ENCODE peak calls at places on chromosome 19, in seven cellular contexts. One of them, this sample, is unnamed.

GRCh38 chr19:4018140-4018613 is 10.6 kb downstream of the PIAS4 start:
- DNase-seq in hepatocyte: no peak
- DNase-seq in transverse colon: no peak
- DNase-seq in SK-N-SH: no peak
- DNase-seq in psoas muscle: no peak
- DNase-seq in H9: no peak
- DNase-seq in pancreas: peak; percentile 25
- DNase-seq in this sample: no peak

GRCh38 chr19:38544569-38545315 is 73.0 kb downstream of the MAP4K1 start:
- DNase-seq in transverse colon: no peak
- DNase-seq in pancreas: no peak
- DNase-seq in psoas muscle: no peak
- DNase-seq in SK-N-SH: no peak
- DNase-seq in H9: no peak
- DNase-seq in hepatocyte: no peak
- DNase-seq in this sample: peak; percentile 12

GRCh38 chr19:51760811-51761356 is at the start of gene FPR2:
- DNase-seq in hepatocyte: no peak
- DNase-seq in SK-N-SH: no peak
- DNase-seq in pancreas: no peak
- DNase-seq in H9: no peak
- DNase-seq in transverse colon: no peak
- DNase-seq in psoas muscle: no peak
- DNase-seq in this sample: no peak

GRCh38 chr19:4523306-4524110 is 5.2 kb upstream of the PLIN4 start:
- DNase-seq in pancreas: peak; percentile 56
- DNase-seq in transverse colon: peak; percentile 59
- DNase-seq in psoas muscle: peak; percentile 87
- DNase-seq in H9: peak; percentile 69
- DNase-seq in hepatocyte: no peak
- DNase-seq in SK-N-SH: peak; percentile 86
- DNase-seq in this sample: peak; percentile 76

GRCh38 chr19:31269425-31270127 is 79.7 kb downstream of the TSHZ3 start:
- DNase-seq in hepatocyte: no peak
- DNase-seq in psoas muscle: no peak
- DNase-seq in H9: no peak
- DNase-seq in SK-N-SH: peak; percentile 67
- DNase-seq in transverse colon: no peak
- DNase-seq in pancreas: no peak
- DNase-seq in this sample: no peak

GRCh38 chr19:21256722-21257121 is 72.5 kb downstream of the ZNF708 start:
- DNase-seq in hepatocyte: peak; percentile 16
- DNase-seq in transverse colon: no peak
- DNase-seq in SK-N-SH: peak; percentile 20
- DNase-seq in pancreas: no peak
- DNase-seq in psoas muscle: no peak
- DNase-seq in H9: no peak
- DNase-seq in this sample: no peak

GRCh38 chr19:35755160-35755549 is 1.7 kb downstream of the HSPB6 start:
- DNase-seq in hepatocyte: no peak
- DNase-seq in SK-N-SH: no peak
- DNase-seq in pancreas: no peak
- DNase-seq in psoas muscle: no peak
- DNase-seq in H9: no peak
- DNase-seq in transverse colon: no peak
- DNase-seq in this sample: no peak

GRCh38 chr19:34317311-34317927 is 47.6 kb upstream of the GPI start:
- DNase-seq in hepatocyte: peak; percentile 27
- DNase-seq in pancreas: no peak
- DNase-seq in H9: no peak
- DNase-seq in psoas muscle: no peak
- DNase-seq in SK-N-SH: no peak
- DNase-seq in transverse colon: peak; percentile 28
- DNase-seq in this sample: no peak

GRCh38 chr19:41366089-41366488 is 2.1 kb upstream of the B9D2 start:
- DNase-seq in hepatocyte: no peak
- DNase-seq in psoas muscle: no peak
- DNase-seq in transverse colon: no peak
- DNase-seq in pancreas: no peak
- DNase-seq in H9: no peak
- DNase-seq in SK-N-SH: no peak
- DNase-seq in this sample: no peak

GRCh38 chr19:17931532-17932191 is 1.2 kb upstream of the CCDC124 start:
- DNase-seq in SK-N-SH: no peak
- DNase-seq in psoas muscle: no peak
- DNase-seq in pancreas: no peak
- DNase-seq in hepatocyte: peak; percentile 53
- DNase-seq in H9: peak; percentile 92
- DNase-seq in transverse colon: no peak
- DNase-seq in this sample: peak; percentile 44

GRCh38 chr19:10975374-10976036 is 14.7 kb downstream of the SMARCA4 start:
- DNase-seq in pancreas: no peak
- DNase-seq in transverse colon: no peak
- DNase-seq in hepatocyte: peak; percentile 47
- DNase-seq in H9: no peak
- DNase-seq in psoas muscle: peak; percentile 82
- DNase-seq in SK-N-SH: no peak
- DNase-seq in this sample: no peak

GRCh38 chr19:41700381-41701195 is 7.8 kb upstream of the CEACAM5 start:
- DNase-seq in SK-N-SH: no peak
- DNase-seq in pancreas: no peak
- DNase-seq in H9: peak; percentile 16
- DNase-seq in psoas muscle: no peak
- DNase-seq in transverse colon: peak; percentile 6
- DNase-seq in hepatocyte: no peak
- DNase-seq in this sample: no peak

GRCh38 chr19:44003461-44004134 is 841 bp downstream of the ZNF230 start:
- DNase-seq in transverse colon: peak; percentile 8
- DNase-seq in hepatocyte: peak; percentile 23
- DNase-seq in H9: no peak
- DNase-seq in pancreas: peak; percentile 19
- DNase-seq in psoas muscle: peak; percentile 48
- DNase-seq in SK-N-SH: no peak
- DNase-seq in this sample: peak; percentile 45

GRCh38 chr19:4567584-4568071 is 8.1 kb upstream of the SEMA6B start:
- DNase-seq in psoas muscle: peak; percentile 80
- DNase-seq in transverse colon: peak; percentile 71
- DNase-seq in pancreas: peak; percentile 59
- DNase-seq in SK-N-SH: peak; percentile 88
- DNase-seq in H9: peak; percentile 92
- DNase-seq in hepatocyte: peak; percentile 46
- DNase-seq in this sample: peak; percentile 76

GRCh38 chr19:34336781-34337271 is 28.2 kb upstream of the GPI start:
- DNase-seq in transverse colon: no peak
- DNase-seq in H9: no peak
- DNase-seq in psoas muscle: no peak
- DNase-seq in SK-N-SH: peak; percentile 52
- DNase-seq in pancreas: no peak
- DNase-seq in hepatocyte: peak; percentile 63
- DNase-seq in this sample: no peak

GRCh38 chr19:33283578-33283977 is 18.8 kb downstream of the CEBPA start:
- DNase-seq in transverse colon: no peak
- DNase-seq in SK-N-SH: no peak
- DNase-seq in pancreas: no peak
- DNase-seq in H9: no peak
- DNase-seq in hepatocyte: no peak
- DNase-seq in psoas muscle: no peak
- DNase-seq in this sample: no peak
- H3K27me3 ChIP-seq in transverse colon: no peaks in the 10 kb centered on the region
- H3K27me3 ChIP-seq in SK-N-SH: peaks cover 5% of the 10 kb centered on the region
- H3K27me3 ChIP-seq in pancreas: no peaks in the 10 kb centered on the region
- H3K27me3 ChIP-seq in H9: no peaks in the 10 kb centered on the region
- H3K27me3 ChIP-seq in hepatocyte: no peaks in the 10 kb centered on the region
- H3K27me3 ChIP-seq in psoas muscle: no peaks in the 10 kb centered on the region
- H3K27me3 ChIP-seq in this sample: peaks cover 4% of the 10 kb centered on the region

GRCh38 chr19:58097783-58098681 is at the start of gene ZSCAN18:
- DNase-seq in transverse colon: peak; percentile 96
- DNase-seq in psoas muscle: peak; percentile 98
- DNase-seq in pancreas: peak; percentile 99
- DNase-seq in SK-N-SH: peak; percentile 99
- DNase-seq in H9: peak; percentile 99
- DNase-seq in hepatocyte: peak; percentile 99
- DNase-seq in this sample: peak; percentile 96

GRCh38 chr19:58098682-58098998 is 609 bp upstream of the ZSCAN18 start:
- DNase-seq in transverse colon: no peak
- DNase-seq in psoas muscle: no peak
- DNase-seq in H9: no peak
- DNase-seq in pancreas: no peak
- DNase-seq in hepatocyte: no peak
- DNase-seq in SK-N-SH: peak; percentile 26
- DNase-seq in this sample: no peak

GRCh38 chr19:58096884-58097283 is 1.1 kb downstream of the ZSCAN18 start:
- DNase-seq in pancreas: no peak
- DNase-seq in hepatocyte: no peak
- DNase-seq in psoas muscle: no peak
- DNase-seq in H9: no peak
- DNase-seq in transverse colon: no peak
- DNase-seq in SK-N-SH: no peak
- DNase-seq in this sample: no peak

GRCh38 chr19:58095328-58095727 is 2.7 kb downstream of the ZSCAN18 start:
- DNase-seq in transverse colon: no peak
- DNase-seq in pancreas: no peak
- DNase-seq in hepatocyte: no peak
- DNase-seq in SK-N-SH: no peak
- DNase-seq in H9: no peak
- DNase-seq in psoas muscle: no peak
- DNase-seq in this sample: no peak

DNA sequence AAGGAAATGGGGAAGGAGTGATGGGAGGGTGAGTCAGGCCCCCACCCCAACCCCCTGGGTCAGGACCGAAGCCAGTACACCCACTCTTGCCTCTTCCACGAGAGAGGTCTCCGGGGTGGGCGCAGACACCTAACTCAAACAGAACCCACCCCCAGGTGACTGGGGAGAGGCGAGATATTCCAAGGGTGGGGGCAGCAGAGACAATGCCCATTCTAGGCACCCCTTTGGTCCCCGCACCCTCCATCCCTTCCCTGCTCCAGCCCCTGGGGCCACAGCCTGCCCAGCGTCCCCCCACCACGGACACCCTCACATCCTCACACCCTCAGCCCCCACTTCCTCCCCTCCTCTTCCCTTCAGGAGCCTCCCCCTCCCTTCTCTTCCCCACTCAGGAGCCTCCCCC is 682 bp downstream of the ZSCAN18 start:
- DNase-seq in transverse colon: no peak
- DNase-seq in SK-N-SH: peak; percentile 41
- DNase-seq in pancreas: no peak
- DNase-seq in hepatocyte: no peak
- DNase-seq in H9: no peak
- DNase-seq in psoas muscle: no peak
- DNase-seq in this sample: no peak
- H3K9me3 ChIP-seq in transverse colon: peaks cover under 1% of the 10 kb centered on the region
- H3K9me3 ChIP-seq in SK-N-SH: no peaks in the 10 kb centered on the region
- H3K9me3 ChIP-seq in pancreas: no peaks in the 10 kb centered on the region
- H3K9me3 ChIP-seq in hepatocyte: no peaks in the 10 kb centered on the region
- H3K9me3 ChIP-seq in H9: peaks cover 2% of the 10 kb centered on the region
- H3K9me3 ChIP-seq in psoas muscle: peaks cover 44% of the 10 kb centered on the region
- H3K9me3 ChIP-seq in this sample: peaks cover 31% of the 10 kb centered on the region

GRCh38 chr19:16872728-16873127 is 16.1 kb upstream of the F2RL3 start:
- DNase-seq in pancreas: no peak
- DNase-seq in transverse colon: no peak
- DNase-seq in H9: no peak
- DNase-seq in psoas muscle: no peak
- DNase-seq in hepatocyte: no peak
- DNase-seq in SK-N-SH: no peak
- DNase-seq in this sample: no peak

GRCh38 chr19:16875584-16876555 is 12.9 kb upstream of the F2RL3 start:
- DNase-seq in transverse colon: peak; percentile 63
- DNase-seq in H9: no peak
- DNase-seq in hepatocyte: no peak
- DNase-seq in SK-N-SH: no peak
- DNase-seq in psoas muscle: no peak
- DNase-seq in pancreas: no peak
- DNase-seq in this sample: no peak

GRCh38 chr19:16874250-16874977 is 14.4 kb upstream of the F2RL3 start:
- DNase-seq in SK-N-SH: no peak
- DNase-seq in pancreas: no peak
- DNase-seq in hepatocyte: no peak
- DNase-seq in transverse colon: no peak
- DNase-seq in H9: no peak
- DNase-seq in psoas muscle: no peak
- DNase-seq in this sample: no peak

GRCh38 chr19:16871870-16872269 is 16.9 kb upstream of the F2RL3 start:
- DNase-seq in H9: no peak
- DNase-seq in pancreas: no peak
- DNase-seq in psoas muscle: no peak
- DNase-seq in transverse colon: peak; percentile 28
- DNase-seq in SK-N-SH: no peak
- DNase-seq in hepatocyte: no peak
- DNase-seq in this sample: no peak

DNA sequence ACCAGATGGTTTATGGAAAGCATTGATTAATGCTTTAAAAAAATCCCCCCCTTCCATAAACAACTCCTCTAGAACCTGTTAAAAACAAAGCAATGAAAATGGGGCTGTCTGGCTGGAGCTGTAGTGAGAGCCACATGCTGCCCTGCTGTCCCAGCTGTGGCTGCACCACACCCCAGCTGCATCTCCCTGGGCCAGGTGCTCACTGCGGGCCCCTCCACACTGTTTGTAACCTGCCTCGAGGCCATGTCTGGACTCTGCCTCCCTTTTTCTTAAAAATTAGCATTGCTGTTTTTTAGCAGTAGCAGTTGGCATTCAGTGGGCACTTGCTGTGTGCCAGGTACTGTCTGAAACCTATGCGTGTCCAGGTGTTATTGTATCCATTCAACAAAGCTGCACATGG is 15.2 kb upstream of the F2RL3 start:
- DNase-seq in pancreas: no peak
- DNase-seq in psoas muscle: no peak
- DNase-seq in H9: no peak
- DNase-seq in hepatocyte: no peak
- DNase-seq in transverse colon: no peak
- DNase-seq in SK-N-SH: no peak
- DNase-seq in this sample: no peak
- TF ChIP-seq CTCF in pancreas: no peak
- TF ChIP-seq CTCF in psoas muscle: no peak
- TF ChIP-seq CTCF in H9: no peak
- TF ChIP-seq CTCF in hepatocyte: no peak
- TF ChIP-seq CTCF in transverse colon: no peak
- TF ChIP-seq CTCF in SK-N-SH: no peak
- TF ChIP-seq CTCF in this sample: no peak

GRCh38 chr19:12882589-12882988 is 1.3 kb upstream of the DNASE2 start:
- DNase-seq in pancreas: no peak
- DNase-seq in hepatocyte: no peak
- DNase-seq in transverse colon: no peak
- DNase-seq in psoas muscle: no peak
- DNase-seq in H9: no peak
- DNase-seq in SK-N-SH: no peak
- DNase-seq in this sample: no peak

GRCh38 chr19:12884926-12885748 is 1.9 kb downstream of the KLF1 start:
- DNase-seq in transverse colon: peak; percentile 96
- DNase-seq in H9: peak; percentile 99
- DNase-seq in SK-N-SH: peak; percentile 86
- DNase-seq in psoas muscle: peak; percentile 80
- DNase-seq in hepatocyte: peak; percentile 91
- DNase-seq in pancreas: peak; percentile 94
- DNase-seq in this sample: peak; percentile 94

GRCh38 chr19:12885749-12886706 is 973 bp downstream of the KLF1 start:
- DNase-seq in H9: no peak
- DNase-seq in transverse colon: no peak
- DNase-seq in pancreas: no peak
- DNase-seq in SK-N-SH: peak; percentile 62
- DNase-seq in psoas muscle: no peak
- DNase-seq in hepatocyte: no peak
- DNase-seq in this sample: no peak

GRCh38 chr19:12884202-12884601 is 2.8 kb downstream of the KLF1 start:
- DNase-seq in H9: no peak
- DNase-seq in psoas muscle: no peak
- DNase-seq in SK-N-SH: no peak
- DNase-seq in pancreas: no peak
- DNase-seq in hepatocyte: no peak
- DNase-seq in transverse colon: no peak
- DNase-seq in this sample: no peak

GRCh38 chr19:12884627-12884925 is 2.4 kb downstream of the KLF1 start:
- DNase-seq in hepatocyte: no peak
- DNase-seq in transverse colon: no peak
- DNase-seq in SK-N-SH: no peak
- DNase-seq in psoas muscle: no peak
- DNase-seq in pancreas: no peak
- DNase-seq in H9: no peak
- DNase-seq in this sample: no peak
- H3K27me3 ChIP-seq in hepatocyte: peaks cover 34% of the 10 kb centered on the region
- H3K27me3 ChIP-seq in transverse colon: peaks cover 13% of the 10 kb centered on the region
- H3K27me3 ChIP-seq in SK-N-SH: peaks cover 11% of the 10 kb centered on the region
- H3K27me3 ChIP-seq in psoas muscle: no peaks in the 10 kb centered on the region
- H3K27me3 ChIP-seq in pancreas: no peaks in the 10 kb centered on the region
- H3K27me3 ChIP-seq in H9: peaks cover 1% of the 10 kb centered on the region
- H3K27me3 ChIP-seq in this sample: peaks cover 15% of the 10 kb centered on the region